ENCODE peak calls at places on chromosomes 12 and 14, in five cellular contexts. One of them, this sample, is unnamed.
A peak's percentile ranks its signal among the peaks of the same experiment; 100 is the strongest.

GRCh38 chr12:105561981-105562726 is 231.7 kb downstream of the C12orf75 start:
- DNase-seq in progenitor cell of endocrine pancreas: no peak
- DNase-seq in activated CD4-positive, alpha-beta T cell treated with anti-CD3 and anti-CD28 coated beads, Interleukin-2, amount 10 ng/mL, durations not matched to agents 7 days and 5 days: no peak
- DNase-seq in T-helper 9 cell: no peak
- DNase-seq in neural crest cell: no peak
- DNase-seq in this sample: peak; percentile 57

GRCh38 chr12:43329381-43329780 is 222.6 kb downstream of the ADAMTS20 start:
- DNase-seq in progenitor cell of endocrine pancreas: no peak
- DNase-seq in activated CD4-positive, alpha-beta T cell treated with anti-CD3 and anti-CD28 coated beads, Interleukin-2, amount 10 ng/mL, durations not matched to agents 7 days and 5 days: no peak
- DNase-seq in T-helper 9 cell: no peak
- DNase-seq in neural crest cell: no peak
- DNase-seq in this sample: no peak

GRCh38 chr12:91077228-91077954 is 19.6 kb upstream of the KERA start:
- DNase-seq in progenitor cell of endocrine pancreas: no peak
- DNase-seq in activated CD4-positive, alpha-beta T cell treated with anti-CD3 and anti-CD28 coated beads, Interleukin-2, amount 10 ng/mL, durations not matched to agents 7 days and 5 days: no peak
- DNase-seq in T-helper 9 cell: no peak
- DNase-seq in neural crest cell: no peak
- DNase-seq in this sample: no peak

GRCh38 chr12:131364903-131365820 is 345.7 kb upstream of the SFSWAP start:
- DNase-seq in progenitor cell of endocrine pancreas: no peak
- DNase-seq in activated CD4-positive, alpha-beta T cell treated with anti-CD3 and anti-CD28 coated beads, Interleukin-2, amount 10 ng/mL, durations not matched to agents 7 days and 5 days: no peak
- DNase-seq in T-helper 9 cell: no peak
- DNase-seq in neural crest cell: no peak
- DNase-seq in this sample: no peak

GRCh38 chr14:24409217-24409616 is 10.4 kb downstream of the NYNRIN start:
- DNase-seq in progenitor cell of endocrine pancreas: no peak
- DNase-seq in activated CD4-positive, alpha-beta T cell treated with anti-CD3 and anti-CD28 coated beads, Interleukin-2, amount 10 ng/mL, durations not matched to agents 7 days and 5 days: no peak
- DNase-seq in T-helper 9 cell: no peak
- DNase-seq in neural crest cell: no peak
- DNase-seq in this sample: no peak

GRCh38 chr14:81331229-81332026 is 68.7 kb downstream of the STON2 start:
- DNase-seq in progenitor cell of endocrine pancreas: no peak
- DNase-seq in activated CD4-positive, alpha-beta T cell treated with anti-CD3 and anti-CD28 coated beads, Interleukin-2, amount 10 ng/mL, durations not matched to agents 7 days and 5 days: no peak
- DNase-seq in T-helper 9 cell: no peak
- DNase-seq in neural crest cell: no peak
- DNase-seq in this sample: no peak

GRCh38 chr14:78327426-78328210 is 157.4 kb downstream of the NRXN3 start:
- DNase-seq in progenitor cell of endocrine pancreas: no peak
- DNase-seq in activated CD4-positive, alpha-beta T cell treated with anti-CD3 and anti-CD28 coated beads, Interleukin-2, amount 10 ng/mL, durations not matched to agents 7 days and 5 days: no peak
- DNase-seq in T-helper 9 cell: no peak
- DNase-seq in neural crest cell: no peak
- DNase-seq in this sample: no peak

GRCh38 chr12:14076538-14076937 is 95.1 kb upstream of the GRIN2B start:
- DNase-seq in progenitor cell of endocrine pancreas: no peak
- DNase-seq in activated CD4-positive, alpha-beta T cell treated with anti-CD3 and anti-CD28 coated beads, Interleukin-2, amount 10 ng/mL, durations not matched to agents 7 days and 5 days: no peak
- DNase-seq in T-helper 9 cell: no peak
- DNase-seq in neural crest cell: no peak
- DNase-seq in this sample: no peak

GRCh38 chr12:127416796-127417195 is 850.2 kb upstream of the TMEM132C start:
- DNase-seq in progenitor cell of endocrine pancreas: no peak
- DNase-seq in activated CD4-positive, alpha-beta T cell treated with anti-CD3 and anti-CD28 coated beads, Interleukin-2, amount 10 ng/mL, durations not matched to agents 7 days and 5 days: no peak
- DNase-seq in T-helper 9 cell: no peak
- DNase-seq in neural crest cell: no peak
- DNase-seq in this sample: no peak

GRCh38 chr12:121917950-121918678 is at the start of gene CFAP251:
- DNase-seq in progenitor cell of endocrine pancreas: peak; percentile 83
- DNase-seq in activated CD4-positive, alpha-beta T cell treated with anti-CD3 and anti-CD28 coated beads, Interleukin-2, amount 10 ng/mL, durations not matched to agents 7 days and 5 days: peak; percentile 99
- DNase-seq in T-helper 9 cell: peak; percentile 99
- DNase-seq in neural crest cell: peak; percentile 79
- DNase-seq in this sample: peak; percentile 73

GRCh38 chr12:96986883-96987523 is 79.9 kb downstream of the NEDD1 start:
- DNase-seq in progenitor cell of endocrine pancreas: no peak
- DNase-seq in activated CD4-positive, alpha-beta T cell treated with anti-CD3 and anti-CD28 coated beads, Interleukin-2, amount 10 ng/mL, durations not matched to agents 7 days and 5 days: peak; percentile 20
- DNase-seq in T-helper 9 cell: no peak
- DNase-seq in neural crest cell: peak; percentile 38
- DNase-seq in this sample: no peak

GRCh38 chr12:65689508-65689907 is 134.8 kb upstream of the HMGA2 start:
- DNase-seq in progenitor cell of endocrine pancreas: no peak
- DNase-seq in activated CD4-positive, alpha-beta T cell treated with anti-CD3 and anti-CD28 coated beads, Interleukin-2, amount 10 ng/mL, durations not matched to agents 7 days and 5 days: no peak
- DNase-seq in T-helper 9 cell: no peak
- DNase-seq in neural crest cell: no peak
- DNase-seq in this sample: no peak

GRCh38 chr14:104283197-104284106 is 145.1 kb downstream of the KIF26A start:
- DNase-seq in progenitor cell of endocrine pancreas: no peak
- DNase-seq in activated CD4-positive, alpha-beta T cell treated with anti-CD3 and anti-CD28 coated beads, Interleukin-2, amount 10 ng/mL, durations not matched to agents 7 days and 5 days: no peak
- DNase-seq in T-helper 9 cell: no peak
- DNase-seq in neural crest cell: no peak
- DNase-seq in this sample: no peak

GRCh38 chr12:18570543-18570942 is 167.3 kb downstream of the PLCZ1 start:
- DNase-seq in progenitor cell of endocrine pancreas: no peak
- DNase-seq in activated CD4-positive, alpha-beta T cell treated with anti-CD3 and anti-CD28 coated beads, Interleukin-2, amount 10 ng/mL, durations not matched to agents 7 days and 5 days: no peak
- DNase-seq in T-helper 9 cell: no peak
- DNase-seq in neural crest cell: no peak
- DNase-seq in this sample: no peak

GRCh38 chr14:76975865-76976622 is 52.5 kb downstream of the IRF2BPL start:
- DNase-seq in progenitor cell of endocrine pancreas: no peak
- DNase-seq in activated CD4-positive, alpha-beta T cell treated with anti-CD3 and anti-CD28 coated beads, Interleukin-2, amount 10 ng/mL, durations not matched to agents 7 days and 5 days: no peak
- DNase-seq in T-helper 9 cell: no peak
- DNase-seq in neural crest cell: no peak
- DNase-seq in this sample: no peak

GRCh38 chr12:24921251-24922038 is 27.5 kb downstream of the BCAT1 start:
- DNase-seq in progenitor cell of endocrine pancreas: no peak
- DNase-seq in activated CD4-positive, alpha-beta T cell treated with anti-CD3 and anti-CD28 coated beads, Interleukin-2, amount 10 ng/mL, durations not matched to agents 7 days and 5 days: no peak
- DNase-seq in T-helper 9 cell: no peak
- DNase-seq in neural crest cell: no peak
- DNase-seq in this sample: no peak

GRCh38 chr14:24576178-24576577 is at the start of gene CTSG:
- DNase-seq in progenitor cell of endocrine pancreas: no peak
- DNase-seq in activated CD4-positive, alpha-beta T cell treated with anti-CD3 and anti-CD28 coated beads, Interleukin-2, amount 10 ng/mL, durations not matched to agents 7 days and 5 days: no peak
- DNase-seq in T-helper 9 cell: no peak
- DNase-seq in neural crest cell: no peak
- DNase-seq in this sample: no peak

GRCh38 chr14:80624581-80624980 is 317.0 kb downstream of the CEP128 start:
- DNase-seq in progenitor cell of endocrine pancreas: no peak
- DNase-seq in activated CD4-positive, alpha-beta T cell treated with anti-CD3 and anti-CD28 coated beads, Interleukin-2, amount 10 ng/mL, durations not matched to agents 7 days and 5 days: no peak
- DNase-seq in T-helper 9 cell: no peak
- DNase-seq in neural crest cell: no peak
- DNase-seq in this sample: no peak

GRCh38 chr12:95118788-95119179 is 45.4 kb upstream of the NR2C1 start:
- DNase-seq in progenitor cell of endocrine pancreas: no peak
- DNase-seq in activated CD4-positive, alpha-beta T cell treated with anti-CD3 and anti-CD28 coated beads, Interleukin-2, amount 10 ng/mL, durations not matched to agents 7 days and 5 days: no peak
- DNase-seq in T-helper 9 cell: no peak
- DNase-seq in neural crest cell: no peak
- DNase-seq in this sample: no peak

GRCh38 chr12:65603428-65604351 is 220.6 kb upstream of the HMGA2 start:
- DNase-seq in progenitor cell of endocrine pancreas: no peak
- DNase-seq in activated CD4-positive, alpha-beta T cell treated with anti-CD3 and anti-CD28 coated beads, Interleukin-2, amount 10 ng/mL, durations not matched to agents 7 days and 5 days: no peak
- DNase-seq in T-helper 9 cell: no peak
- DNase-seq in neural crest cell: no peak
- DNase-seq in this sample: no peak

GRCh38 chr12:94616217-94616729 is 34.1 kb downstream of the TMCC3 start:
- DNase-seq in progenitor cell of endocrine pancreas: no peak
- DNase-seq in activated CD4-positive, alpha-beta T cell treated with anti-CD3 and anti-CD28 coated beads, Interleukin-2, amount 10 ng/mL, durations not matched to agents 7 days and 5 days: no peak
- DNase-seq in T-helper 9 cell: no peak
- DNase-seq in neural crest cell: peak; percentile 45
- DNase-seq in this sample: no peak

GRCh38 chr14:67583711-67584644 is 16.1 kb downstream of the PIGH start:
- DNase-seq in progenitor cell of endocrine pancreas: peak; percentile 32
- DNase-seq in activated CD4-positive, alpha-beta T cell treated with anti-CD3 and anti-CD28 coated beads, Interleukin-2, amount 10 ng/mL, durations not matched to agents 7 days and 5 days: peak; percentile 40
- DNase-seq in T-helper 9 cell: peak; percentile 10
- DNase-seq in neural crest cell: peak; percentile 45
- DNase-seq in this sample: no peak